ENCODE peak calls at places on chromosomes 13 and 19, in eight cellular contexts. Y is fibroblast of lung, J is suprapubic skin, O is esophagus muscularis mucosa, L is foreskin fibroblast, D is tibial artery, A is activated B cell treated with CpG ODN at 0.5 μM for 24 hours, F is RWPE1. S is an unnamed sample.

GRCh38 chr13:113895436-113895835 is 31.6 kb upstream of the GAS6 start:
- DNase-seq in Y (no peak), J (no peak), O (no peak), L (no peak), D (no peak), A (no peak), F (no peak), S (no peak)

GRCh38 chr13:44470623-44471562 is 97.3 kb downstream of the SERP2 start:
- DNase-seq in Y (peak), J (no peak), O (no peak), L (no peak), D (no peak), A (no peak), F (peak), S (no peak)

GRCh38 chr13:42477588-42478190 is 96.3 kb upstream of the TNFSF11 start:
- DNase-seq in Y (no peak), J (no peak), O (no peak), L (no peak), D (no peak), A (no peak), F (no peak), S (no peak)

GRCh38 chr13:111555906-111556305 is 235.5 kb downstream of the TEX29 start:
- DNase-seq in Y (no peak), J (no peak), O (no peak), L (no peak), D (no peak), A (no peak), F (no peak), S (no peak)

GRCh38 chr13:40983269-40983668 is 35.8 kb downstream of the ELF1 start:
- DNase-seq in Y (peak), J (no peak), O (no peak), L (no peak), D (no peak), A (no peak), F (no peak), S (no peak)

GRCh38 chr13:94199135-94199534 is 280.3 kb downstream of the DCT start:
- DNase-seq in Y (no peak), J (no peak), O (no peak), L (no peak), D (no peak), A (no peak), F (no peak), S (no peak)

GRCh38 chr19:41994521-41994971 is 516 bp upstream of the ATP1A3 start:
- DNase-seq in Y (no peak), J (no peak), O (no peak), L (no peak), D (no peak), A (no peak), F (no peak), S (no peak)

GRCh38 chr13:53010374-53011105 is 18.1 kb upstream of the OLFM4 start:
- DNase-seq in Y (no peak), J (no peak), O (peak), L (no peak), D (no peak), A (no peak), F (peak), S (no peak)

GRCh38 chr13:77767413-77767812 is 69.9 kb downstream of the SLAIN1 start:
- DNase-seq in Y (no peak), J (no peak), O (no peak), L (no peak), D (no peak), A (no peak), F (no peak), S (no peak)

GRCh38 chr19:29841559-29842367 is 30.0 kb downstream of the CCNE1 start:
- DNase-seq in Y (peak), J (no peak), O (peak), L (peak), D (no peak), A (no peak), F (peak), S (peak)

GRCh38 chr19:49858591-49858985 is 7.6 kb downstream of the PTOV1 start:
- DNase-seq in Y (no peak), J (no peak), O (no peak), L (no peak), D (no peak), A (no peak), F (no peak), S (no peak)

GRCh38 chr13:99971576-99972189 is at the start of gene ZIC5:
- DNase-seq in Y (no peak), J (no peak), O (no peak), L (no peak), D (no peak), A (no peak), F (no peak), S (no peak)

GRCh38 chr19:27780367-27781065 is 1432.4 kb downstream of the UQCRFS1 start:
- DNase-seq in Y (no peak), J (no peak), O (no peak), L (no peak), D (no peak), A (no peak), F (no peak), S (no peak)

GRCh38 chr13:32829676-32830091 is 186.5 kb upstream of the KL start:
- DNase-seq in Y (peak), J (no peak), O (peak), L (peak), D (no peak), A (no peak), F (peak), S (peak)

GRCh38 chr19:16335226-16335625 is 10.6 kb downstream of the KLF2 start:
- DNase-seq in Y (no peak), J (no peak), O (no peak), L (no peak), D (no peak), A (no peak), F (no peak), S (no peak)

GRCh38 chr13:28528848-28529247 is 33.9 kb upstream of the FLT1 start:
- DNase-seq in Y (no peak), J (no peak), O (no peak), L (peak), D (no peak), A (no peak), F (no peak), S (no peak)

GRCh38 chr19:47433121-47433520 is 13.8 kb upstream of the MEIS3 start:
- DNase-seq in Y (no peak), J (no peak), O (no peak), L (no peak), D (no peak), A (no peak), F (no peak), S (peak)

GRCh38 chr13:46983881-46984280 is 87.0 kb upstream of the HTR2A start:
- DNase-seq in Y (peak), J (no peak), O (no peak), L (peak), D (no peak), A (no peak), F (peak), S (no peak)

GRCh38 chr13:43669101-43669500 is 117.7 kb downstream of the ENOX1 start:
- DNase-seq in Y (no peak), J (no peak), O (no peak), L (no peak), D (no peak), A (no peak), F (no peak), S (no peak)

GRCh38 chr19:53875602-53876340 is 6.2 kb upstream of the PRKCG start:
- DNase-seq in Y (no peak), J (no peak), O (no peak), L (no peak), D (no peak), A (no peak), F (no peak), S (no peak)

GRCh38 chr19:507286-508203 is at the start of gene TPGS1:
- DNase-seq in Y (peak), J (no peak), O (no peak), L (peak), D (peak), A (peak), F (peak), S (peak)

GRCh38 chr13:21243045-21243842 is 66.8 kb downstream of the MRPL57 start:
- DNase-seq in Y (no peak), J (no peak), O (peak), L (peak), D (no peak), A (no peak), F (no peak), S (no peak)

GRCh38 chr19:33227242-33227650 is 1.6 kb upstream of the SLC7A10 start:
- DNase-seq in Y (peak), J (no peak), O (no peak), L (no peak), D (no peak), A (no peak), F (no peak), S (no peak)

GRCh38 chr13:29767006-29767405 is 83.4 kb downstream of the UBL3 start:
- DNase-seq in Y (no peak), J (no peak), O (no peak), L (no peak), D (no peak), A (no peak), F (no peak), S (no peak)

GRCh38 chr13:112844879-112845278 is 124.1 kb upstream of the MCF2L start:
- DNase-seq in Y (no peak), J (no peak), O (no peak), L (no peak), D (no peak), A (no peak), F (no peak), S (no peak)

GRCh38 chr19:41753159-41753558 is 2.2 kb upstream of the CEACAM6 start:
- DNase-seq in Y (no peak), J (no peak), O (no peak), L (peak), D (peak), A (peak), F (peak), S (peak)

GRCh38 chr19:2290441-2291184 is 8.6 kb upstream of the PEAK3 start:
- DNase-seq in Y (no peak), J (no peak), O (no peak), L (no peak), D (no peak), A (peak), F (no peak), S (no peak)

GRCh38 chr19:19259741-19260140 is 13.4 kb downstream of the TM6SF2 start:
- DNase-seq in Y (peak), J (no peak), O (no peak), L (no peak), D (no peak), A (no peak), F (peak), S (no peak)

GRCh38 chr13:78147905-78148304 is 229.3 kb upstream of the EDNRB start:
- DNase-seq in Y (peak), J (no peak), O (no peak), L (peak), D (no peak), A (no peak), F (peak), S (peak)

GRCh38 chr19:2613507-2614295 is 88.8 kb downstream of the GNG7 start:
- DNase-seq in Y (peak), J (no peak), O (no peak), L (no peak), D (peak), A (peak), F (no peak), S (peak)

GRCh38 chr19:36420961-36421748 is 2.7 kb upstream of the ZFP82 start:
- DNase-seq in Y (peak), J (no peak), O (no peak), L (peak), D (no peak), A (no peak), F (no peak), S (no peak)

GRCh38 chr19:11384778-11385129 is 640 bp upstream of the EPOR start:
- DNase-seq in Y (no peak), J (no peak), O (no peak), L (no peak), D (no peak), A (no peak), F (no peak), S (no peak)

GRCh38 chr19:11380653-11381534 is 3.2 kb downstream of the EPOR start:
- DNase-seq in Y (peak), J (peak), O (peak), L (peak), D (peak), A (peak), F (peak), S (peak)

GRCh38 chr19:11383706-11384048 is 437 bp downstream of the EPOR start:
- DNase-seq in Y (no peak), J (no peak), O (no peak), L (no peak), D (no peak), A (no peak), F (no peak), S (no peak)

GRCh38 chr19:11381535-11382369 is 2.4 kb downstream of the EPOR start:
- DNase-seq in Y (peak), J (peak), O (no peak), L (peak), D (no peak), A (peak), F (peak), S (peak)

DNA sequence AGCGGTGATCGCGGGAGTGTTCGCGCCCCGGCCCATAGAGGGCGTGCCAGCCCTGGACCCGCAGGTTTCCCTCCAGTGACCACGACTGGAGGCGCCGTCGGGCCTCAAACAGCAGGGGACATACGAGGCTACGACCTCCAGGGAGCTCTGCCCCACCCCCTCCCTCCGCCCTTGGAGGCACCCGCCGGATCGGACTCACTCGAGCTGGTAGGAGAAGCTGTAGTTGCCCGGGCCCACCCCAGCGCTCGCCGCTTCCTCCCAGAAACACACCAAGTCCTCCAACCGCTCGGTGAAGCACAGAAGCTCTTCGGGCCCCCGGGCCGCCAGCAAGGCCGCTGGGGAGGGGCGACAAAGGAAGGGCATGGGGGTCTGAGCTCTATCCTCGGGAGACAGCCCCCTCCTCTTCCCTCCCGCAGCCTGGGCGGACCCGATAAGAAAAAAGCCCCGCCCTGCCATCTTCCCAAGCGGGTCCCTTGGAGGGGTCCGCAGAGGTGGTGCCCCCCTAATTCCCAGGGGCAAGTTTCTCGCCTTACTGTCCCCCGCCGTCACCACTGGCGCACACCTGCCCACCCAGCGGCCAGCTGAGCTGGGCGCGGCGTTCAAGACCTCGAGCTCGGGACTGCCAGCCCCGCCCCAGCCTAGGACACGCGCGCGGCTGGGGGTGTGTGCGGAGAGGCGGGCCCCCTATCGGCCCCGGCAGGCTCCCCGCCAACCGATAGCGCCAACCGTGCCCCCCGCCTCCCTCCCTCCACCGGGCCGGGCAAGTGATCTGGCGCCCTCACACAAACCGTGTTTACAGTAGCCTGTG is 1.0 kb downstream of the EPOR start:
- DNase-seq in Y (no peak), J (no peak), O (no peak), L (peak), D (peak), A (peak), F (no peak), S (peak)
- TF ChIP-seq CTCF in Y (peak), J (peak), O (peak), L (peak), D (peak), A (peak), F (peak), S (peak)

GRCh38 chr13:89920461-89920860 is 1427.0 kb upstream of the MIR17HG start:
- DNase-seq in Y (no peak), J (no peak), O (no peak), L (no peak), D (no peak), A (no peak), F (no peak), S (no peak)

GRCh38 chr13:89923731-89924130 is 1423.8 kb upstream of the MIR17HG start:
- DNase-seq in Y (peak), J (no peak), O (no peak), L (no peak), D (no peak), A (no peak), F (peak), S (no peak)

GRCh38 chr13:89930861-89931260 is 1416.6 kb upstream of the MIR17HG start:
- DNase-seq in Y (no peak), J (no peak), O (no peak), L (no peak), D (no peak), A (no peak), F (no peak), S (no peak)

GRCh38 chr13:89923052-89923451 is 1424.4 kb upstream of the MIR17HG start:
- DNase-seq in Y (no peak), J (no peak), O (no peak), L (no peak), D (no peak), A (no peak), F (no peak), S (no peak)

DNA sequence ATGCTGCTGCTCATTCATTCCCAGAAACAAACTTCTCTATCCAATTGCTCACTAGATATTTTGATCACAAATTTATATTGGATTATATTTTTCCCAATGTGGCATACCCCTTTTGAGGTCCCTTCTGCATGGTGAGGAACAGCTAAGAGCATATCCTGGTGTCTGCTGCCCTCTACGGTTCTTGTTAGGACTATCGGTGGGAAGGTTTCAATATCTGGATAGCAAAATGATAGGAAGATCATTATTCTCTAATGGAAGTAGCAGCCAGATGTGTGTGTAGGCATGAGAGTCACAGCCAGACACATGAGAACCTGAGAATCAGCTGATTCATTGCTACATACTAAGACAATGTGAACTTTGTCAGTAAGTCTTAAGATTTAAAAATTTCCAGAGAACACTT is 1422.4 kb upstream of the MIR17HG start:
- DNase-seq in Y (peak), J (no peak), O (no peak), L (no peak), D (no peak), A (no peak), F (peak), S (no peak)
- TF ChIP-seq CTCF in Y (no peak), J (no peak), O (no peak), L (no peak), D (no peak), A (no peak), F (peak), S (no peak)

DNA sequence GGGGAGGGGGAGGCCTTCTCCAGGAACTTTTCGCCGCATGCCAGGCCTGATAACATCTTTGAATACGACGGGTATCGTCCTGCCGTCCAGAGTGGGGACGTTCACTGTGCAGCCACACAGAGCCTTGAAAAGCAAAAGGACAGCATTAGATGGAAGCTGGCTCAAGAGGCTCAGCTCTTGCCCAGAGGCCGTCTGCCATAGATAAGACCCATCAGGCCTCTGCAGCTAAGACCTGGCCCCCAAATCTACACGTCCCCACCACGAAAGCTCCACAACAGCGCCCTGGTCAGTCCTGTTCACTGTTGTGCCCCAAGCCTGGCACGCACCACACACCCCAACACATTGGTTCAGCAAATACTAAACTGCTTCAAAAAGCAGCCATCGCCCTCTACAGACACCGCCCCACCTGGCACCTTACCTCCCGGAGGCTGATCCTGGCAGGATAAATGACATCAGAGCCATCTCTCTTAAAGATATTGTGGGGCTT is 2.1 kb downstream of the DNAJB1 start:
- DNase-seq in Y (no peak), J (no peak), O (no peak), L (no peak), D (no peak), A (no peak), F (no peak), S (no peak)
- TF ChIP-seq CTCF in Y (no peak), J (no peak), O (no peak), L (no peak), D (no peak), A (no peak), F (no peak), S (peak)

GRCh38 chr13:110363009-110363408 is 55.9 kb downstream of the COL4A2 start:
- DNase-seq in Y (no peak), J (no peak), O (no peak), L (no peak), D (peak), A (no peak), F (no peak), S (no peak)
- TF ChIP-seq CTCF in Y (no peak), J (no peak), O (peak), L (no peak), D (peak), A (no peak), F (no peak), S (peak)

S was measured in HFFc6.